ENCODE peak calls at places on chromosomes 5 and 9, in ten cellular contexts. B is GM23338; T is GM12865; Z is fibroblast of pulmonary artery; Q is endothelial cell; W is prostate gland; J is RWPE2; V is MM.1S; S is CD8-positive, alpha-beta T cell; G is HCT116. L is an unnamed sample.

GRCh38 chr9:37220971-37221370 is 100.6 kb downstream of the ZCCHC7 start:
- DNase-seq in B (no peak), T (no peak), Z (peak), Q (no peak), W (no peak), J (no peak), V (no peak), S (no peak), G (no peak), L (no peak)

GRCh38 chr9:100216178-100216787 is 117.2 kb downstream of the INVS start:
- DNase-seq in B (peak), T (peak), Z (peak), Q (peak), W (peak), J (no peak), V (peak), S (peak), G (peak), L (peak)

GRCh38 chr5:127886141-127886540 is 182.9 kb downstream of the CCDC192 start:
- DNase-seq in B (no peak), T (no peak), Z (no peak), Q (no peak), W (no peak), J (no peak), V (no peak), S (no peak), G (no peak), L (no peak)

GRCh38 chr5:30808996-30809395 is 384.5 kb upstream of the CDH6 start:
- DNase-seq in B (peak), T (no peak), Z (peak), Q (peak), W (no peak), J (no peak), V (no peak), S (no peak), G (no peak), L (no peak)

GRCh38 chr5:68330564-68330963 is 115.0 kb downstream of the PIK3R1 start:
- DNase-seq in B (no peak), T (no peak), Z (no peak), Q (no peak), W (no peak), J (no peak), V (no peak), S (no peak), G (no peak), L (no peak)

GRCh38 chr9:86202338-86202882 is 57.0 kb downstream of the C9orf153 start:
- DNase-seq in B (peak), T (peak), Z (peak), Q (peak), W (no peak), J (no peak), V (peak), S (no peak), G (peak), L (peak)

GRCh38 chr5:31811210-31811609 is 172.3 kb downstream of the PDZD2 start:
- DNase-seq in B (no peak), T (no peak), Z (peak), Q (no peak), W (no peak), J (no peak), V (no peak), S (no peak), G (peak), L (peak)

GRCh38 chr9:28056006-28056405 is 482.7 kb upstream of the C9orf72 start:
- DNase-seq in B (no peak), T (no peak), Z (no peak), Q (no peak), W (no peak), J (no peak), V (no peak), S (no peak), G (no peak), L (no peak)

GRCh38 chr9:35903049-35903448 is 3.0 kb upstream of the HRCT1 start:
- DNase-seq in B (peak), T (peak), Z (peak), Q (peak), W (peak), J (no peak), V (peak), S (no peak), G (peak), L (no peak)

GRCh38 chr5:143491644-143492043 is 88.2 kb upstream of the NR3C1 start:
- DNase-seq in B (no peak), T (no peak), Z (no peak), Q (no peak), W (no peak), J (no peak), V (no peak), S (no peak), G (no peak), L (no peak)

GRCh38 chr5:54884195-54884536 is 101.2 kb downstream of the ESM1 start:
- DNase-seq in B (no peak), T (no peak), Z (no peak), Q (no peak), W (no peak), J (no peak), V (no peak), S (no peak), G (no peak), L (no peak)

GRCh38 chr9:16337322-16338029 is 533.0 kb downstream of the BNC2 start:
- DNase-seq in B (no peak), T (no peak), Z (peak), Q (no peak), W (no peak), J (no peak), V (no peak), S (no peak), G (peak), L (no peak)

GRCh38 chr9:124011460-124012301 is at the start of gene LHX2:
- DNase-seq in B (peak), T (peak), Z (peak), Q (peak), W (no peak), J (no peak), V (peak), S (no peak), G (peak), L (peak)

GRCh38 chr9:87007711-87008360 is 60.5 kb upstream of the GAS1 start:
- DNase-seq in B (no peak), T (no peak), Z (peak), Q (no peak), W (no peak), J (no peak), V (no peak), S (no peak), G (no peak), L (no peak)

GRCh38 chr9:128553695-128554094 is 1.3 kb downstream of the SPTAN1 start:
- DNase-seq in B (no peak), T (no peak), Z (peak), Q (no peak), W (no peak), J (no peak), V (no peak), S (no peak), G (no peak), L (no peak)

GRCh38 chr5:111225926-111226325 is 1.7 kb downstream of the CAMK4 start:
- DNase-seq in B (no peak), T (peak), Z (no peak), Q (no peak), W (no peak), J (no peak), V (no peak), S (no peak), G (no peak), L (no peak)

GRCh38 chr5:132496631-132497487 is 6.3 kb upstream of the IRF1 start:
- DNase-seq in B (peak), T (peak), Z (peak), Q (peak), W (peak), J (peak), V (peak), S (peak), G (no peak), L (peak)

GRCh38 chr9:109463924-109464625 is 34.0 kb downstream of the PTPN3 start:
- DNase-seq in B (no peak), T (peak), Z (no peak), Q (no peak), W (no peak), J (no peak), V (no peak), S (no peak), G (no peak), L (no peak)

GRCh38 chr5:1931590-1932138 is 48.9 kb upstream of the IRX4 start:
- DNase-seq in B (peak), T (no peak), Z (no peak), Q (peak), W (peak), J (peak), V (no peak), S (no peak), G (no peak), L (peak)

GRCh38 chr5:41334221-41334620 is 120.9 kb upstream of the C6 start:
- DNase-seq in B (no peak), T (no peak), Z (no peak), Q (no peak), W (no peak), J (no peak), V (no peak), S (no peak), G (no peak), L (no peak)

GRCh38 chr9:122087406-122088200 is 5.5 kb downstream of the TTLL11 start:
- DNase-seq in B (no peak), T (no peak), Z (no peak), Q (no peak), W (no peak), J (no peak), V (no peak), S (no peak), G (no peak), L (no peak)
- TF ChIP-seq CTCF in B (no peak), T (no peak), Z (no peak), Q (no peak), W (no peak), J (no peak), V (no peak), S (no peak), G (no peak), L (no peak)

DNA sequence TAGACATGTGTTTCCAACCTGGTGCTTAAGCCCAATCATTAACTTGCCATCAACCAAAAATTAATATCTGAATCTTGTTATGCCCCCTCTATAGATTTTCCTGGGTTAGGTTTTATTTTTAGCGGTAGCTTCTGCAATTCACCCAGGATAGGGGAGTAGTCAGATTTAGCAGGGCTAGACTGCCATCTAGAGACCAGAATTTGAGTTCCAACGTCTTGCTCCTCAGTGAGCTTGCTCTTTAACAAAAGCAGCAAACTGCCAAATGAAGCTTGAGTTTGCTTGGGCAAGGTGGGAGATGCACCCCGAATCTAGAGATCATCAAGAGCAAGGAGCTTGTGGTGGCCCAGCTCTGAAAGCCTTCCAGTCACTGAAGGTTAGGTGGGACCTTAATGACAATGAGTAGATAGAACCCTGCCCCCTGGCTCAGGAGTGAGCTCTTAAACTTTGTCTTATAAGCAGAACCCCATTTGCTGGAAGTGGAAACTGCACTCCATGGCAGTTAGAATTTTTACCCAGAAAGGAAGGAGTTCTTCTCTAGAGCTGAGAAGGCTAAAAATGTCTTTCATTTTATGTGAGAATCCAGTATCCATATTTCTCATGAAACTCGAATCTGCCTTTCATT is 456.1 kb downstream of the RASEF start:
- DNase-seq in B (peak), T (peak), Z (peak), Q (peak), W (peak), J (no peak), V (peak), S (no peak), G (peak), L (peak)
- TF ChIP-seq CTCF in B (peak), T (peak), Z (peak), Q (peak), W (peak), J (peak), V (peak), S (no peak), G (peak), L (peak)

GRCh38 chr9:133604856-133605255 is 4.3 kb downstream of the FAM163B start:
- DNase-seq in B (peak), T (no peak), Z (no peak), Q (no peak), W (no peak), J (no peak), V (no peak), S (no peak), G (no peak), L (no peak)

GRCh38 chr9:133603165-133603927 is 5.8 kb downstream of the FAM163B start:
- DNase-seq in B (peak), T (no peak), Z (no peak), Q (no peak), W (no peak), J (no peak), V (no peak), S (no peak), G (no peak), L (no peak)

GRCh38 chr9:133605446-133605845 is 3.7 kb downstream of the FAM163B start:
- DNase-seq in B (no peak), T (no peak), Z (no peak), Q (no peak), W (no peak), J (no peak), V (no peak), S (no peak), G (no peak), L (no peak)

GRCh38 chr9:133605856-133606721 is 3.1 kb downstream of the FAM163B start:
- DNase-seq in B (no peak), T (no peak), Z (no peak), Q (no peak), W (no peak), J (no peak), V (no peak), S (no peak), G (no peak), L (no peak)

GRCh38 chr9:133604214-133604613 is 5.0 kb downstream of the FAM163B start:
- DNase-seq in B (no peak), T (peak), Z (no peak), Q (no peak), W (no peak), J (no peak), V (no peak), S (peak), G (no peak), L (no peak)
- TF ChIP-seq CTCF in B (no peak), T (no peak), Z (no peak), Q (no peak), W (no peak), J (no peak), V (no peak), S (peak), G (peak), L (no peak)

GRCh38 chr5:103973669-103974068 is 411.1 kb upstream of the NUDT12 start:
- DNase-seq in B (peak), T (no peak), Z (no peak), Q (no peak), W (no peak), J (no peak), V (no peak), S (no peak), G (no peak), L (no peak)
- TF ChIP-seq CTCF in B (peak), T (peak), Z (no peak), Q (peak), W (no peak), J (peak), V (peak), S (no peak), G (no peak), L (no peak)

DNA sequence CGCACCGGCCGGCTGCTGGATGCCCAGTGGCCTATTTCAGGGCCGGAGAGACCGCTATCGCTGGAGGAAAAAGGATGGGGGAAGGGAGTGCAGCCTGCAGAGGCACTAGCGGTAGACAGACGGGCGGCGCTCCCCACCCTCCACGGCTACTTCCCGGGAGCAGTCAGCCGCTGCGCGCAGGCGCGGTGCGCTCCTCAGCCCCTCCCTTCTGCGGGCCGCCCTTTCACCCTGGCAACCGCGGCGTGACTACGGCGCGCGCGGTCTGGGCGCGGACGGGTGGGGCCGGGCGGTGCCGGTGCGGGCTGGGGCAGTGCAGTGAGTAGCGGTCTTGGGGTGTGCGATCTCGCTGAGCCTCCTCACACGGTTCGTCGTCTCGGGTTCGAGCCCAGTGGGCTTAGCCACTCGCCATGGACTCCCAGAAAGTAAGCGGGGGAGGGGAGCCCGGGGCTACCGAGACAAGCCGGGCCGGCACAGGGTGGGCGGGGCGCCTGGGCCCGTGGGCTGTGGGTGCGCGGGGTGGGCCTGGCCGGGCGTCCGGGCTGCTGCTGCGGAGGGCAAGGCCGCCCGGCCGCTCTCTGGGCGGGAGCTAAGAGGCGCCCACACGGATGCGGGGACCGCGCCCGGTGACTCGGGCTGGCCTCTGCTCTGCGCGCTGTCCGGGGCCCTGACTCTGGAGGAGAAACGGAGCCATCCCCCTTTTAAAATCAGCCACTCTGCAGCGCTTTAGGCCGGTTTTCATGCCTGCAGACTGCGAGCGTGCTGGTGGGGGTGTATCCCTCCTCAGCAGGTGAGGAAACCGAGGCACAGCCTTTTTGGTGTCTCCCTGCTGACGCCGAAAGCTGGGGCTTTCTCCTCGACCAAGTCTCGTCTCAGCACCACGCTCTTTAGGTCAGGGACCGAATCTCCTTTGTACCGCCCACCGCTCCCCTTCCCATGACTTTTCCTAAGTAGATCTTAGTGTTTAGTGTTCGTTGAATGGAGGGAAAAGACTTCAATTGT is at the start of gene FSD1L:
- DNase-seq in B (peak), T (peak), Z (peak), Q (peak), W (peak), J (peak), V (peak), S (peak), G (peak), L (peak)
- TF ChIP-seq CTCF in B (peak), T (no peak), Z (peak), Q (no peak), W (peak), J (peak), V (peak), S (no peak), G (no peak), L (no peak)

L was measured in testis.